ENCODE peak calls at places on chromosomes 2 and 18, in five cellular contexts. U is left lung, G is HCT116, F is Panc1, A is body of pancreas. I is an unnamed sample.

GRCh38 chr18:31825772-31826171 is 65.1 kb upstream of the SLC25A52 start:
- ATAC-seq in U (no peak), G (no peak), F (no peak), A (no peak), I (no peak)

GRCh38 chr2:100397117-100397860 is 20.2 kb downstream of the CHST10 start:
- ATAC-seq in U (no peak), G (no peak), F (no peak), A (no peak), I (no peak)

GRCh38 chr2:206031162-206031784 is 54.7 kb downstream of the INO80D start:
- ATAC-seq in U (no peak), G (no peak), F (no peak), A (no peak), I (no peak)

GRCh38 chr2:226796840-226797288 is 2.8 kb downstream of the IRS1 start:
- ATAC-seq in U (no peak), G (no peak), F (peak; percentile 18), A (no peak), I (no peak)

GRCh38 chr18:8232791-8233190 is 376.4 kb upstream of the RAB12 start:
- ATAC-seq in U (no peak), G (no peak), F (no peak), A (no peak), I (no peak)

GRCh38 chr2:216156822-216157221 is 47.7 kb downstream of the XRCC5 start:
- ATAC-seq in U (no peak), G (no peak), F (no peak), A (no peak), I (no peak)

GRCh38 chr2:16566701-16567100 is 98.9 kb downstream of the CYRIA start:
- ATAC-seq in U (no peak), G (no peak), F (no peak), A (no peak), I (no peak)

GRCh38 chr2:73984922-73985317 is 210 bp downstream of the TET3 start:
- ATAC-seq in U (no peak), G (peak; percentile 4), F (no peak), A (peak; percentile 25), I (peak; percentile 44)

GRCh38 chr2:209253544-209253943 is 170.3 kb upstream of the MAP2 start:
- ATAC-seq in U (no peak), G (no peak), F (no peak), A (no peak), I (no peak)

GRCh38 chr2:223092667-223093066 is 40.7 kb downstream of the KCNE4 start:
- ATAC-seq in U (no peak), G (no peak), F (no peak), A (no peak), I (no peak)

DNA sequence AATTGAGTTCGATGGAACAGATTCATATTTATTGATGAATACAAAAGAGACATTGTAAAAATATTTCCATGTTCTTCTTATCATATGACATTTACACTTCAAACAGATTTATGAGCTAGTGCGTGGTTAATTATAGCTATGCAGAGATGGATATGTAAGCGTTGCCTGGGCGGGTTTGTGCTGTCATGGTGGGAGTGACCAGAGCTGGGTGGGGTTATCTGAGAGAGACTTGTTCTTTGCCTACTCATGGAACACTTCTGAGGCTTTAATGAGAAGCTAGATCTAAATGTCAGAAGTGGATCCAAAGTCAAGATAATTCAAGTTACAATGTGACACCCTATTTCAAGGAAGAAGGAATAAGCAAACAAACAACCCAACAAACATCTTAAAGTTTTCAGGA is 162.3 kb upstream of the ZEB2 start:
- ATAC-seq in U (peak; percentile 38), G (no peak), F (no peak), A (no peak), I (no peak)
- H3K4me1 ChIP-seq in U (no peaks in the 10 kb centered on the region), G (no peaks in the 10 kb centered on the region), F (no peaks in the 10 kb centered on the region), A (no peaks in the 10 kb centered on the region), I (peaks cover 3% of the 10 kb centered on the region)

GRCh38 chr2:105396254-105397024 is 2.4 kb downstream of the FHL2 start:
- ATAC-seq in U (peak; percentile 29), G (peak; percentile 79), F (peak; percentile 36), A (no peak), I (no peak)
- H3K4me3 ChIP-seq in U (no peak overlapping the region), G (peak overlapping the region; percentile 93), F (peak overlapping the region; percentile 90), A (no peak overlapping the region), I (peak overlapping the region; percentile 68)

DNA sequence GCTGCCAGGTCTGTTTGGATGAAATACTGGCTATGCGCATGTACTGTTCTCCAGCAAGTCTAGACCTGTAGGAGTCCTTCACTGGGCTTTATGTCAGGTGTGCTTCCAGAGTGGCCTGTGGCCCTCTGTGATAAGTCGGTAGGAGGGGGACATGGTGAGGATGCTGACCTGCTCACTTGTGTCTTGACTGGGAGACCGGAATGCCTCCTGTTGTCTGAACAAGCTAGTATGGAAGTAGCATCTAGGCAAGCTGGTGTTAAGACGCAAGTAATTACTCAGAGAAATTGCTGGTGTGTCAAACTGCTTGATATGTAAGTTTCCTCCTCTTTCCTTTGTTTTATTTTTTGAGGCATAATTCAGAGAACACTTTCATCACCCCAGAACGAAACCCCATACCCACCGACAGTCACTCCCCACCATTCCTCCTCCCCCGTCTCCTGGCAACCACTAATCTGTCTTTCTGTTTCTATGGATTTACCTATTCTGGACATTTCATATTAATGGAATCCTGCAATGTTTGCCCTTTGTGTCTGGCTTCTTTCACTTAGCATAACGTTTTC is 76.4 kb downstream of the TMEM247 start:
- ATAC-seq in U (no peak), G (no peak), F (no peak), A (no peak), I (no peak)
- H3K4me1 ChIP-seq in U (no peaks in the 10 kb centered on the region), G (no peaks in the 10 kb centered on the region), F (no peaks in the 10 kb centered on the region), A (no peaks in the 10 kb centered on the region), I (peaks cover 3% of the 10 kb centered on the region)

GRCh38 chr2:9493478-9493877 is 19.1 kb downstream of the IAH1 start:
- ATAC-seq in U (no peak), G (no peak), F (no peak), A (no peak), I (no peak)
- H3K4me3 ChIP-seq in U (no peak overlapping the region), G (no peak overlapping the region), F (no peak overlapping the region), A (no peak overlapping the region), I (no peak overlapping the region)

DNA sequence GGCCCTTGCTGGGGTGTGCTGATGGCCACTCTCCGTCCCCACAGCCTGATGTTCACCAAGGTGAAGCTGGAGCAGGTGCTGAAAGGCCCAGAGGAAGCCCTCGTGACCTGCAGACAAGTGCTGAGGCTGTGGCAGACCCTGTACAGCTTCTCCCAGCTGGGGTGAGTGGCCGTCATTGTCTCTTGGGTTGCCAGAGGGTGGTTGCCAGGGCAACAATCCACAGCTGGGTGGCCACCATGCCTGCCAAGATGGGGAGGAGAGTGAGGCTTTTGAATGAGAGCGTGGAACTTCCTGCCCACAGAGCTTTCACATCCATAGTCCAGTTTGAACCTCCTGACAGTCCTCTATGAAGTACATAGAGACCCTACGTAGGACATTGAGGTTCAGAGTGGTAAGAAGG is 108.8 kb downstream of the STPG4 start:
- ATAC-seq in U (no peak), G (no peak), F (no peak), A (no peak), I (no peak)
- H3K4me1 ChIP-seq in U (peaks cover 11% of the 10 kb centered on the region), G (peaks cover 44% of the 10 kb centered on the region), F (peaks cover 29% of the 10 kb centered on the region), A (peaks cover 15% of the 10 kb centered on the region), I (peaks cover 11% of the 10 kb centered on the region)

GRCh38 chr2:232549655-232550350 is 554 bp downstream of the TIGD1 start:
- ATAC-seq in U (no peak), G (no peak), F (no peak), A (no peak), I (no peak)
- H3K4me3 ChIP-seq in U (peak overlapping the region; percentile 87), G (peak overlapping the region; percentile 76), F (peak overlapping the region; percentile 96), A (peak overlapping the region; percentile 74), I (peak overlapping the region; percentile 100)

DNA sequence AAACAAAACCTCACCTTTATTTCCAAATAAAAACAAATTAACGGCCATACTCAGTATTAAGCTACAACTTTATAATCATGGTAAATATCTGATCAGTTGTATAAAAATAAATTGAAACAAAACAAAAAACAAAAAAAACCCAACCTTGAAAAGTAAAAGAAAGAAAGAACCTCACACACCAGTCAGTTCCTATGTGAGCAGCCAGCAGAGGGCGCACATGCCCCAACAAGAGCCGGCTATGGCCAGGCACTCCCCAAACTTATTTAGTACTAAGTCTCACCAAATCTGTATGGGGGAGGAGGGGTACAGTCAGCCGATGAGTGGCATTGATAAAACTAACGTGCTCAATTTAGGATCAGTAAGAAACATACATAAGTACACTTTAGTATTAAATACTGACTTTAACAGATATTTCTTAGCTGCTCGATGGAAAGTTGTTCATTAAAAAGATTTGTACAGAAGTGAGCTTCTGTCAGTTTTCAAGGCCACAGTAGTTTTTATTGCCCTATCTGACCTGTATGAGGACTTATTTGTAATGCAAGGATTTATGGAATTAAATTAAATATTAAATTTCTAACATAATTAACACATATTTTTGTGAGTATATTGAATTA is 172.6 kb downstream of the TCF4 start:
- ATAC-seq in U (peak; percentile 96), G (peak; percentile 84), F (peak; percentile 74), A (peak; percentile 78), I (peak; percentile 74)
- H3K4me1 ChIP-seq in U (peaks cover 5% of the 10 kb centered on the region), G (no peaks in the 10 kb centered on the region), F (no peaks in the 10 kb centered on the region), A (no peaks in the 10 kb centered on the region), I (peaks cover 4% of the 10 kb centered on the region)